ENCODE peak calls at places on chromosomes 7 and 10, in nine cellular contexts. E, L, I, K, X, F, O, Q and B are unnamed samples. For H3K4me1 and H3K36me3, the result is how much of the 10 kb centered on the place peaks cover.

GRCh38 chr10:24209946-24210491 is 1.1 kb downstream of the KIAA1217 start:
- DNase-seq in E (peak), L (no peak), I (peak), K (peak), X (no peak), F (peak), O (no peak), Q (no peak), B (no peak)

GRCh38 chr7:108813247-108814014 is 243.8 kb downstream of the DNAJB9 start:
- DNase-seq in E (no peak), L (no peak), I (no peak), K (no peak), X (no peak), F (no peak), O (no peak), Q (no peak), B (no peak)

GRCh38 chr10:133159950-133160812 is at the start of gene KNDC1:
- DNase-seq in E (no peak), L (peak), I (peak), K (no peak), X (peak), F (no peak), O (no peak), Q (no peak), B (peak)

GRCh38 chr10:4249841-4250496 is 465.0 kb upstream of the KLF6 start:
- DNase-seq in E (peak), L (no peak), I (no peak), K (no peak), X (no peak), F (no peak), O (no peak), Q (no peak), B (no peak)

GRCh38 chr7:22683379-22683778 is 43.6 kb upstream of the IL6 start:
- DNase-seq in E (no peak), L (no peak), I (no peak), K (no peak), X (no peak), F (no peak), O (no peak), Q (no peak), B (no peak)

GRCh38 chr10:24866615-24867583 is 85.5 kb downstream of the PRTFDC1 start:
- DNase-seq in E (peak), L (peak), I (peak), K (peak), X (no peak), F (peak), O (no peak), Q (no peak), B (peak)

GRCh38 chr10:92690211-92691041 is 671 bp downstream of the HHEX start:
- DNase-seq in E (peak), L (peak), I (peak), K (peak), X (peak), F (peak), O (no peak), Q (peak), B (peak)

GRCh38 chr7:27605689-27606269 is 56.9 kb downstream of the HIBADH start:
- DNase-seq in E (peak), L (no peak), I (peak), K (no peak), X (peak), F (no peak), O (peak), Q (no peak), B (no peak)

GRCh38 chr7:155224116-155224811 is 73.4 kb upstream of the INSIG1 start:
- DNase-seq in E (no peak), L (peak), I (no peak), K (no peak), X (no peak), F (peak), O (no peak), Q (no peak), B (no peak)

GRCh38 chr10:30784896-30785605 is 155.5 kb upstream of the LYZL2 start:
- DNase-seq in E (no peak), L (peak), I (peak), K (peak), X (peak), F (peak), O (no peak), Q (peak), B (peak)

GRCh38 chr7:113774182-113774807 is 144.5 kb downstream of the PPP1R3A start:
- DNase-seq in E (peak), L (no peak), I (peak), K (peak), X (peak), F (peak), O (peak), Q (no peak), B (no peak)

GRCh38 chr7:20594023-20594422 is 21.4 kb upstream of the ABCB5 start:
- DNase-seq in E (no peak), L (no peak), I (no peak), K (no peak), X (no peak), F (no peak), O (no peak), Q (no peak), B (no peak)

GRCh38 chr10:42961776-42962119 is 115.1 kb upstream of the RET start:
- DNase-seq in E (no peak), L (no peak), I (no peak), K (no peak), X (no peak), F (no peak), O (no peak), Q (no peak), B (no peak)

GRCh38 chr7:81769891-81770818 is at the start of gene HGF:
- DNase-seq in E (peak), L (peak), I (peak), K (peak), X (peak), F (no peak), O (no peak), Q (peak), B (peak)

GRCh38 chr7:20697351-20697750 is 81.9 kb downstream of the ABCB5 start:
- DNase-seq in E (no peak), L (no peak), I (no peak), K (no peak), X (no peak), F (no peak), O (no peak), Q (no peak), B (no peak)

GRCh38 chr7:127776776-127777390 is 124.9 kb downstream of the SND1 start:
- DNase-seq in E (no peak), L (no peak), I (peak), K (no peak), X (no peak), F (peak), O (no peak), Q (no peak), B (no peak)

GRCh38 chr10:111677747-111678146 is 505.8 kb downstream of the GPAM start:
- DNase-seq in E (no peak), L (no peak), I (no peak), K (no peak), X (no peak), F (no peak), O (no peak), Q (no peak), B (no peak)

GRCh38 chr7:122885583-122886356 is 490 bp downstream of the CADPS2 start:
- DNase-seq in E (peak), L (peak), I (peak), K (peak), X (peak), F (peak), O (no peak), Q (no peak), B (peak)

GRCh38 chr10:48604039-48604407 is 850 bp downstream of the ARHGAP22 start:
- DNase-seq in E (no peak), L (no peak), I (no peak), K (no peak), X (no peak), F (no peak), O (no peak), Q (no peak), B (no peak)

GRCh38 chr7:20310963-20311742 is 19.5 kb upstream of the ITGB8 start:
- DNase-seq in E (peak), L (no peak), I (peak), K (no peak), X (peak), F (peak), O (no peak), Q (no peak), B (no peak)

GRCh38 chr7:28155019-28155660 is 25.5 kb downstream of the JAZF1 start:
- DNase-seq in E (peak), L (no peak), I (no peak), K (no peak), X (no peak), F (no peak), O (no peak), Q (no peak), B (no peak)

GRCh38 chr10:43160067-43160918 is 22.0 kb downstream of the CSGALNACT2 start:
- DNase-seq in E (peak), L (no peak), I (peak), K (no peak), X (no peak), F (no peak), O (no peak), Q (no peak), B (no peak)

GRCh38 chr7:67484244-67484751 is 487.7 kb downstream of the TYW1 start:
- DNase-seq in E (peak), L (no peak), I (peak), K (peak), X (peak), F (peak), O (peak), Q (no peak), B (no peak)

DNA sequence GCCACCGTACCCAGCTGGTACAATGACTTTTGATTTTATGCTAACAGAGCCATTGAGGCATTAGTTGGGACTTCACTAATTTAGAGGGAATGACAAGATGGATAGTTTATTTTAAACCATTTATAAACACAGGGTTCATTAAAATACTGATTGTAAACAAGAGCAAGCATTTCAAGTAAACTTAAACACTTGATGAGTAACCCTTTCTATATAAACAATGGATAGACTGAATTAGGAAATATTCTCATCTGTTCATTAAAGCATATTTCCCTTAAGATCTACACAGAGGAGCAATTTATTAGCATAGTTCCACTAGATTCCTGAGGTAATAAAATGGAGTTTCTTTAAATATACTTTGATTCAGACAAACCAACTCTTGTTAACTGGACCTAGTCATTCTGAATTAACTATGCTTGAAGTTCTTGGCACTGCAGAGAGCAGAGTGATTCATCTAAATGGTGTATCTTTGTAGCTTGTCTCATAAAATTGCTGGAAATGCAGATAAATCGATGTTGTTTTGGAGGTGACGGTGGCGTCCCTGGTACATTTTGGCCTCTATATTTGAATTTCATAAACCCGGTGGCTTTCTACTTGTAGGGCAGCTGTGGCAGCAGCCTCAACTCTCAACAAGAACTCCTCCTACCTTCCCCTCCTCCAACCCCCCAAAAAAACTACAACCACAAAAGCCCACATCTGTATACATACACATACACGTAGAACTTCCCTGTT is 15.4 kb upstream of the VDAC2 start:
- DNase-seq in E (peak), L (no peak), I (peak), K (no peak), X (no peak), F (peak), O (no peak), Q (peak), B (no peak)
- H3K4me1 ChIP-seq in E (under half), L (under half), I (under half), K (under half), X (under half), F (under half), O (under half), Q (under half), B (under half)

GRCh38 chr7:139745330-139746143 is 32.3 kb downstream of the HIPK2 start:
- DNase-seq in E (no peak), L (no peak), I (no peak), K (peak), X (peak), F (no peak), O (no peak), Q (no peak), B (no peak)
- H3K27ac ChIP-seq in E (no peak), L (no peak), I (no peak), K (peak), X (peak), F (no peak), O (peak), Q (peak), B (peak)

GRCh38 chr7:117737882-117738281 is 135.4 kb downstream of the CTTNBP2 start:
- DNase-seq in E (no peak), L (no peak), I (no peak), K (no peak), X (no peak), F (no peak), O (no peak), Q (no peak), B (no peak)
- H3K36me3 ChIP-seq in E (under half), L (under half), I (half or more), K (under half), X (under half), F (under half), O (under half), Q (under half), B (under half)

GRCh38 chr7:90624128-90624980 is 28.2 kb downstream of the CDK14 start:
- DNase-seq in E (peak), L (no peak), I (peak), K (no peak), X (peak), F (peak), O (no peak), Q (no peak), B (no peak)
- H3K4me1 ChIP-seq in E (under half), L (under half), I (under half), K (under half), X (half or more), F (half or more), O (under half), Q (under half), B (half or more)

GRCh38 chr10:90966146-90966545 is 45.3 kb upstream of the ANKRD1 start:
- DNase-seq in E (no peak), L (no peak), I (no peak), K (no peak), X (no peak), F (no peak), O (no peak), Q (peak), B (no peak)
- H3K27ac ChIP-seq in E (no peak), L (no peak), I (no peak), K (peak), X (no peak), F (no peak), O (no peak), Q (no peak), B (no peak)

GRCh38 chr7:5662776-5663175 is 118.7 kb downstream of the RNF216 start:
- DNase-seq in E (no peak), L (no peak), I (no peak), K (no peak), X (no peak), F (no peak), O (no peak), Q (no peak), B (no peak)
- H3K36me3 ChIP-seq in E (under half), L (under half), I (under half), K (under half), X (under half), F (under half), O (under half), Q (under half), B (under half)

DNA sequence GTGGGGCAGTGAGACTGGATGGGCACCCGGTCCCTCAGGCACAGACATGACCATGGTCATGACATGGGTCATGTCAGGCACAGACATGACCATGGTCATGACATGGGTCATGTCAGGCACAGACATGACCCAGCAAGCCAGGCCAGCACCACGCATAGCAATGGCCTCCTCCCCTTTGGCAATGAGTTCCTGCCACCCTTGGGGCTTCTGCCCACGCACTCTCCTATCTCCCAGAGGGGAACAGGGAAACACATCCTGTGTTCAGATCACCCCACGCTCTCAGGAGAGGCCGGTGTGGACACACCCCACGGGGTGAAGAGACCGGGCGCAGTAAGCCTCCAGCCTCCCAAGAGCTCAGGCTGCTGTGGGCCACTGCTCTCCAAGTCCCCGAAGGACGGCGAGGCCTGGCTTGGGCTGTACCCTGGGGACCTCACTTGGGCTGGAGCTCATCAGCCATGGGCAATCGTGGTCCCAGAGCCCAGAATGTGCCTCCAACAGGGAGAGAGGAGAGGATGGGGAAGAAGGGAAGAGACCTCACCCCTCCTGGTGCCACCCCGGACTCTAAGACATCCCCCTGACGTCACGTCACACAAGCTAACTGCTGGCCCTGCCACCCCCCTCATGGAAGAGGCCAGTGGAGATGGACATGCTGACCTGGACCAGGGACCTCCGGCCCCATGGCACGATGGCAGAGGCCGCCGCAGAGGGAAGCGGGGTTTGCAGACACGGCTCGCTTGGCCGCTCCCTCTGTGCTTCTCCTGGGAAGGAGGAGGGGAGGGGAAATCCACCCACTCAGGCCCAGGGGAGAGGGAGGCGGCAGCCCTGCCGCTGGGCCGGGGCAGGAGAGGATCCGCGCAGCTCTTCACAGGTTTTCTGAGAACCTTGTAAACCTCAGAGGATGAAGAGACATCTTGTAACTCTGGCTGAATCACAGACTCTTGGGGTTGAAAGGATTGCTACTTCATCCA is 269.6 kb downstream of the ELFN1 start:
- DNase-seq in E (no peak), L (peak), I (no peak), K (no peak), X (no peak), F (no peak), O (no peak), Q (no peak), B (peak)
- H3K4me1 ChIP-seq in E (under half), L (under half), I (under half), K (under half), X (under half), F (under half), O (under half), Q (under half), B (under half)

GRCh38 chr7:144057954-144058353 is 9.2 kb downstream of the OR2A5 start:
- DNase-seq in E (peak), L (no peak), I (peak), K (no peak), X (no peak), F (no peak), O (peak), Q (no peak), B (no peak)
- H3K27ac ChIP-seq in E (peak), L (no peak), I (no peak), K (no peak), X (no peak), F (no peak), O (no peak), Q (no peak), B (no peak)

GRCh38 chr7:50552921-50553320 is 12.3 kb downstream of the DDC start:
- DNase-seq in E (peak), L (peak), I (peak), K (no peak), X (peak), F (no peak), O (no peak), Q (no peak), B (no peak)
- H3K36me3 ChIP-seq in E (under half), L (under half), I (under half), K (under half), X (under half), F (under half), O (under half), Q (under half), B (under half)

DNA sequence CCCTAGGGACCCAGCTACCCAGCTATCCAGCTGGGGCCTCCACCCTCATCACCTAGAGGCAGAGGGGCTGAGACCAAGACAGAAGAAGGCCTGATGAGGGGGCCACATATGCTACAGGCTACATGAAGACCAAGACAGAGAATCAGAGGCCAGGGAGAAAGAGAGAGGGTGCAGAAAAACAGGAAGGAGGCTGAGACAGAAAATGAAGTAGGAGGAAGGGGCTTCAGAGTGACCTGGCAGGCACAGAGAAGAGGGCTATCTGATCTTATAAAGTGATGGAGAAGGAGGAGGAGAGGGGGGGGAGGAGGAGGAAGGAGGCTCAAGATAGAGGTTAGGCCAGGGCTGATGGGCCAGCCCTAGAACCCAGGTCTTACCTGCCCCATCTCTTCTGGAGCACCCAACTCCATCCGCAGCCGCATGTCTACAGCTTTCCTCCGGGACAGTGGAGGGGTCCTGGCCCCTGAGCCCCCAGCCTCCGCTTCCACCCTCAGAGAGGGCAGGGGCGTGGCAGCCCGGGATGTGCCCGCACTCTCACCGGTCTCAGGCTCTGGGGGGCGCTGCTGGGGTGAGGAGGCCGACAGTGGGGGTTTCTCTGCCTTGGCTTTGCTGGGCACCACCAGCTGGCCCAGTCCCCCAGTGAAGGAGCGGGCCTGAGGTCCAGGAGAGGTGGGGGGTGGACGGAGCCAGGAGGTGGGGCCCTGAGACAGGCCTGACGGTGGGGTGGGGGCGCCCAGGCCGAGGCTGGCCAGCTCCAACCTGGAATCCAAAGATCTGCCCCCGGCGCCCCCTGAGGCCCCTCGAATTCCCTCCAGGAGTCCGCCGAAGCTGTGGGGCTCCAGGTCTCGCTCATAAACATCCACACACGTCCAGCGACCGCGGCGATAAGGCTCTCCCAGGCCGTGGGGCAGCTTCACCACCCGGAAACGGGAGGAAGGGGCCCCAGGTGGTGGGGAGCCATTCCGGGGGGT is 1.8 kb downstream of the TSC22D4 start:
- DNase-seq in E (no peak), L (peak), I (no peak), K (no peak), X (no peak), F (no peak), O (no peak), Q (no peak), B (peak)
- H3K4me1 ChIP-seq in E (under half), L (under half), I (under half), K (half or more), X (under half), F (under half), O (under half), Q (half or more), B (half or more)